ENCODE peak calls at places on chromosomes 3 and 15, in six cellular contexts. F is AG04449; Z is dermis microvascular lymphatic vessel endothelial cell; D is fibroblast of mammary gland; P is activated naive CD8-positive, alpha-beta T cell treated with anti-CD3 and anti-CD28 coated beads, Interleukin-2, amount 50 U/mL, for 24 hours; Y is stimulated activated CD4-positive, alpha-beta T cell treated with anti-CD3 and anti-CD28 coated beads, Interleukin-12 subunit alpha, Interleukin-12 subunit beta, amount 100 ng/mL, for 48 hours. O is an unnamed sample.

GRCh38 chr15:82132742-82133141 is 86.9 kb upstream of the MEX3B start:
- DNase-seq in Y (no peak), F (peak), P (no peak), D (peak), Z (no peak), O (no peak)

GRCh38 chr15:76840830-76841460 is 64.2 kb downstream of the SCAPER start:
- DNase-seq in D (peak), Z (peak), F (no peak), Y (no peak), P (no peak), O (no peak)

GRCh38 chr15:90142216-90143175 is 40.2 kb upstream of the IDH2 start:
- DNase-seq in Y (no peak), D (no peak), F (no peak), P (peak), Z (no peak), O (peak)

GRCh38 chr3:82000773-82001172 is 239.3 kb upstream of the GBE1 start:
- DNase-seq in Z (no peak), D (no peak), P (no peak), Y (no peak), F (no peak), O (no peak)

GRCh38 chr3:141699907-141700306 is 38.2 kb upstream of the RNF7 start:
- DNase-seq in Y (no peak), Z (no peak), P (no peak), D (no peak), F (no peak), O (no peak)

GRCh38 chr3:195140410-195140809 is 130.5 kb downstream of the XXYLT1 start:
- DNase-seq in F (no peak), Z (no peak), D (no peak), P (no peak), Y (no peak), O (no peak)

GRCh38 chr3:35200056-35200455 is 439.3 kb upstream of the ARPP21 start:
- DNase-seq in F (no peak), Y (no peak), P (no peak), Z (no peak), D (no peak), O (no peak)

GRCh38 chr3:119630562-119631329 is 29.6 kb downstream of the POPDC2 start:
- DNase-seq in Z (no peak), D (peak), F (no peak), P (no peak), Y (no peak), O (no peak)

GRCh38 chr15:67381416-67382045 is 126.9 kb downstream of the IQCH start:
- DNase-seq in Z (no peak), P (no peak), D (no peak), F (no peak), Y (no peak), O (no peak)

GRCh38 chr3:153284282-153284938 is 122.4 kb downstream of the RAP2B start:
- DNase-seq in Y (peak), P (peak), F (peak), Z (peak), D (peak), O (peak)

GRCh38 chr15:74398183-74398582 is 30.7 kb upstream of the CYP11A1 start:
- DNase-seq in Y (no peak), Z (no peak), P (peak), F (no peak), D (no peak), O (no peak)

GRCh38 chr3:165464736-165465135 is 268.6 kb upstream of the SLITRK3 start:
- DNase-seq in Y (no peak), F (no peak), Z (no peak), D (peak), P (no peak), O (no peak)

GRCh38 chr15:88274534-88275460 is 18.3 kb upstream of the NTRK3 start:
- DNase-seq in Z (peak), P (peak), D (peak), F (no peak), Y (peak), O (peak)

GRCh38 chr3:9023191-9023590 is 59.9 kb upstream of the RAD18 start:
- DNase-seq in Y (no peak), Z (no peak), D (peak), P (no peak), F (no peak), O (no peak)

GRCh38 chr3:170037463-170038433 is at the start of gene GPR160:
- DNase-seq in Y (peak), P (peak), F (no peak), Z (peak), D (peak), O (peak)

GRCh38 chr15:59222106-59222505 is 15.5 kb downstream of the LDHAL6B start:
- DNase-seq in Z (no peak), P (no peak), F (peak), Y (no peak), D (peak), O (no peak)

GRCh38 chr15:52679232-52680040 is at the start of gene ATOSA:
- DNase-seq in D (peak), Y (peak), Z (peak), P (peak), F (peak), O (peak)

GRCh38 chr15:72312605-72313447 is 7.1 kb downstream of the CELF6 start:
- DNase-seq in Y (peak), D (peak), P (peak), Z (peak), F (peak), O (peak)